ENCODE peak calls at places on chromosomes 2 and 18, in four cellular contexts. X is NCI-H1105 treated with DMSO at 0.1 percent for 48 hours, Z is A172, L is dorsolateral prefrontal cortex. M is an unnamed sample.

GRCh38 chr2:241228860-241229516 is 40.5 kb downstream of the ANO7 start:
- DNase-seq in X (no peak), Z (no peak), L (no peak), M (no peak)

GRCh38 chr2:60140180-60140579 is 413.3 kb downstream of the BCL11A start:
- DNase-seq in X (peak), Z (no peak), L (no peak), M (no peak)

GRCh38 chr18:50143891-50144290 is 51.1 kb downstream of the MYO5B start:
- DNase-seq in X (no peak), Z (no peak), L (no peak), M (no peak)

GRCh38 chr2:231228974-231229373 is 30.5 kb downstream of the ARMC9 start:
- DNase-seq in X (no peak), Z (no peak), L (no peak), M (no peak)

GRCh38 chr2:102001767-102002142 is 10.0 kb downstream of the IL1R2 start:
- DNase-seq in X (no peak), Z (no peak), L (no peak), M (no peak)

GRCh38 chr2:218839893-218840292 is 8.3 kb upstream of the PRKAG3 start:
- DNase-seq in X (no peak), Z (no peak), L (no peak), M (no peak)

GRCh38 chr2:161415041-161415440 is 1.1 kb upstream of the TBR1 start:
- DNase-seq in X (peak), Z (no peak), L (no peak), M (peak)

GRCh38 chr2:218367415-218368149 is 10.9 kb downstream of the CATIP start:
- DNase-seq in X (no peak), Z (no peak), L (peak), M (no peak)

GRCh38 chr18:72161686-72162085 is 382.5 kb downstream of the CBLN2 start:
- DNase-seq in X (no peak), Z (no peak), L (no peak), M (peak)

GRCh38 chr2:219058541-219059374 is 2.0 kb downstream of the IHH start:
- DNase-seq in X (no peak), Z (no peak), L (no peak), M (no peak)

GRCh38 chr2:219206442-219207253 is at the start of gene ZFAND2B:
- DNase-seq in X (peak), Z (peak), L (peak), M (peak)

GRCh38 chr2:45470531-45470930 is 140.5 kb downstream of the SRBD1 start:
- DNase-seq in X (no peak), Z (no peak), L (no peak), M (no peak)

GRCh38 chr2:1407950-1408695 is 5.1 kb upstream of the TPO start:
- DNase-seq in X (no peak), Z (no peak), L (no peak), M (no peak)

GRCh38 chr2:101722878-101723277 is 25.4 kb downstream of the MAP4K4 start:
- DNase-seq in X (no peak), Z (no peak), L (no peak), M (no peak)

GRCh38 chr18:9788140-9788539 is 80.0 kb downstream of the RAB31 start:
- DNase-seq in X (no peak), Z (no peak), L (no peak), M (no peak)

GRCh38 chr2:20617892-20618467 is 32.9 kb downstream of the HS1BP3 start:
- DNase-seq in X (no peak), Z (peak), L (peak), M (peak)

GRCh38 chr2:113010088-113010487 is 4.8 kb downstream of the IL36A start:
- DNase-seq in X (no peak), Z (peak), L (no peak), M (no peak)

GRCh38 chr2:231011526-231011925 is 15.6 kb downstream of the SPATA3 start:
- DNase-seq in X (no peak), Z (no peak), L (no peak), M (no peak)

GRCh38 chr2:106638043-106638442 is 150.9 kb downstream of the CD8B2 start:
- DNase-seq in X (peak), Z (no peak), L (no peak), M (peak)

GRCh38 chr2:11071207-11071606 is 84.1 kb upstream of the SLC66A3 start:
- DNase-seq in X (no peak), Z (peak), L (no peak), M (peak)

GRCh38 chr2:156625360-156625995 is 189.3 kb downstream of the GPD2 start:
- DNase-seq in X (no peak), Z (no peak), L (no peak), M (no peak)

GRCh38 chr2:127620867-127621266 is 25.1 kb upstream of the GPR17 start:
- DNase-seq in X (no peak), Z (no peak), L (no peak), M (no peak)

GRCh38 chr2:109437325-109438090 is 176.3 kb downstream of the SEPTIN10 start:
- DNase-seq in X (no peak), Z (no peak), L (no peak), M (peak)

M was measured in NCI-H510A treated with DMSO at 0.1 percent for 48 hours.